ENCODE peak calls at places on chromosome 7, in six cellular contexts. Z is upper lobe of left lung, K is HepG2, T is A549, B is K562, M is GM12878. S is an unnamed sample.

GRCh38 chr7:143288836-143289235 is 685 bp downstream of the CASP2 start:
- ATAC-seq in Z (no peak), K (no peak), T (peak), B (peak), M (peak), S (no peak)

GRCh38 chr7:66443946-66444345 is 184.7 kb upstream of the KCTD7 start:
- ATAC-seq in Z (no peak), K (no peak), T (no peak), B (peak), M (no peak), S (no peak)

GRCh38 chr7:36165059-36165458 is 12.0 kb downstream of the EEPD1 start:
- ATAC-seq in Z (peak), K (peak), T (peak), B (no peak), M (peak), S (no peak)

GRCh38 chr7:44796034-44796503 is 412 bp upstream of the PPIA start:
- ATAC-seq in Z (peak), K (peak), T (peak), B (peak), M (peak), S (peak)

GRCh38 chr7:154841731-154842331 is 161.1 kb downstream of the PAXIP1 start:
- ATAC-seq in Z (no peak), K (no peak), T (no peak), B (no peak), M (no peak), S (no peak)

GRCh38 chr7:33420311-33420710 is 290.9 kb downstream of the BBS9 start:
- ATAC-seq in Z (no peak), K (no peak), T (no peak), B (no peak), M (no peak), S (no peak)

GRCh38 chr7:587769-588168 is 68.1 kb upstream of the PDGFA start:
- ATAC-seq in Z (no peak), K (no peak), T (no peak), B (no peak), M (no peak), S (peak)

GRCh38 chr7:50367098-50367497 is 62.6 kb downstream of the IKZF1 start:
- ATAC-seq in Z (no peak), K (no peak), T (no peak), B (no peak), M (peak), S (no peak)

GRCh38 chr7:92781117-92781720 is 55.2 kb downstream of the CDK6 start:
- ATAC-seq in Z (peak), K (peak), T (peak), B (no peak), M (no peak), S (peak)

GRCh38 chr7:36795451-36796021 is 71.2 kb upstream of the AOAH start:
- ATAC-seq in Z (no peak), K (peak), T (no peak), B (no peak), M (no peak), S (no peak)

GRCh38 chr7:150830957-150831356 is 21.4 kb upstream of the AOC1 start:
- ATAC-seq in Z (peak), K (no peak), T (no peak), B (no peak), M (no peak), S (no peak)

GRCh38 chr7:149720372-149721083 is 52.9 kb downstream of the ZNF467 start:
- ATAC-seq in Z (no peak), K (peak), T (peak), B (no peak), M (peak), S (no peak)

GRCh38 chr7:41261081-41261480 is 441.8 kb downstream of the INHBA start:
- ATAC-seq in Z (no peak), K (no peak), T (no peak), B (no peak), M (peak), S (no peak)

GRCh38 chr7:123773499-123773898 is 24.7 kb upstream of the WASL start:
- ATAC-seq in Z (no peak), K (no peak), T (no peak), B (no peak), M (no peak), S (no peak)

GRCh38 chr7:128021361-128021760 is 9.9 kb downstream of the LRRC4 start:
- ATAC-seq in Z (no peak), K (no peak), T (peak), B (no peak), M (no peak), S (no peak)

GRCh38 chr7:128410092-128410665 is 397 bp upstream of the IMPDH1 start:
- ATAC-seq in Z (peak), K (peak), T (peak), B (peak), M (peak), S (peak)

GRCh38 chr7:49845626-49846025 is 72.2 kb downstream of the VWC2 start:
- ATAC-seq in Z (no peak), K (no peak), T (no peak), B (no peak), M (no peak), S (no peak)

GRCh38 chr7:152419473-152420429 is 16.1 kb downstream of the KMT2C start:
- ATAC-seq in Z (no peak), K (no peak), T (no peak), B (no peak), M (no peak), S (no peak)

GRCh38 chr7:96640054-96640453 is 69.6 kb downstream of the SEM1 start:
- ATAC-seq in Z (no peak), K (no peak), T (no peak), B (no peak), M (no peak), S (no peak)

GRCh38 chr7:130998993-130999602 is 265.1 kb upstream of the KLF14 start:
- ATAC-seq in Z (no peak), K (no peak), T (no peak), B (no peak), M (no peak), S (no peak)

DNA sequence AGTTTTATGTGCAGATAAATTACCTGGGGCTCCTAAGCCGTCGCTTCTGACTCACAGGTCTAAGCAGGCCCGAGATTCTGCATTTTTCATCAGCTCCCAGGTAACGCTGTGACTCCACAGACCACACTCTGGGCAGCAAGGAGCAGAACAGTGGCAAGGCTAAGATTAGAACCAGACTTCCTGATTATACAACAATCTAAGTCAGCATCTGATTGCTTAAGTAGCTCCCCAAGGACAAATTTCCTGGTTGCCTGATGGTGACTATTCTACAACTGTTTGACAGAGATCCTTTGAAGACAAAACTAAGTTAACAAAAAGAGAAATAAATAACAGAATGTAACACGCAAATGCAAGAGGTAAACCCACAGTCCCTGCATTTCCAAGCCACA is 69.0 kb downstream of the CREB3L2 start:
- ATAC-seq in Z (peak), K (no peak), T (peak), B (peak), M (no peak), S (peak)
- TF ChIP-seq EP300 in Z (no peak), K (no peak), T (no peak), B (peak), M (no peak), S (no peak)

GRCh38 chr7:24757799-24758275 is 573 bp upstream of the GSDME start:
- ATAC-seq in Z (peak), K (peak), T (peak), B (peak), M (peak), S (peak)
- TF ChIP-seq POLR2A in Z (no peak), K (no peak), T (no peak), B (no peak), M (no peak), S (no peak)

DNA sequence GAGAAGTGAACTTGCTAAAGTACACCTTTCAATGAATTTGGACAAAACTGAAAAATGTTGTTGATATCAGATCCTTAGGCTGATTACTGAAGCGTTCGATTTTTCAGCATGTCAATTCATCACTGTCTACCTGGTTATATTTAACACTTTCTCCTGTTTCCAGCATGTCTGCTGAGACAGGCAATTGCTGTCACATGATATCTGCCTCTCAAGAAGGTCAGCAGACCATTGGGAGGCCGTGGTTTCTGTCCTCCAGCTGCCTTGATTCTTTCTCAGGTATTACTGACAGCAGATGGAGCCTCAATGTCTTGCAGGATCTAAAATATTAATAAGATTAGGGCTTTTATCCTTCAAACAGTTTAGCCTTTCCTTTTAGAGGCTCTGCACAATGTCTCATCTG is 127.5 kb downstream of the SNX10 start:
- ATAC-seq in Z (no peak), K (no peak), T (no peak), B (no peak), M (no peak), S (no peak)
- TF ChIP-seq EP300 in Z (no peak), K (no peak), T (no peak), B (no peak), M (no peak), S (no peak)

GRCh38 chr7:48090095-48090805 is 1.2 kb downstream of the UPP1 start:
- ATAC-seq in Z (no peak), K (no peak), T (no peak), B (no peak), M (no peak), S (no peak)
- TF ChIP-seq POLR2A in Z (no peak), K (no peak), T (no peak), B (no peak), M (no peak), S (no peak)

GRCh38 chr7:146982482-146982881 is 865.9 kb downstream of the CNTNAP2 start:
- ATAC-seq in Z (no peak), K (no peak), T (no peak), B (no peak), M (no peak), S (no peak)
- TF ChIP-seq EP300 in Z (no peak), K (no peak), T (no peak), B (no peak), M (no peak), S (no peak)

GRCh38 chr7:126700807-126701604 is 551.7 kb downstream of the GRM8 start:
- ATAC-seq in Z (peak), K (no peak), T (peak), B (peak), M (peak), S (no peak)
- TF ChIP-seq POLR2A in Z (no peak), K (no peak), T (no peak), B (peak), M (peak), S (no peak)

GRCh38 chr7:85583225-85583672 is 396.4 kb upstream of the SEMA3D start:
- ATAC-seq in Z (no peak), K (no peak), T (no peak), B (no peak), M (no peak), S (no peak)
- TF ChIP-seq EP300 in Z (no peak), K (no peak), T (no peak), B (no peak), M (no peak), S (no peak)